ENCODE peak calls at places on chromosomes 12 and 14, in nine cellular contexts. K is fibroblast of lung; Q is NT2/D1; N is aorta; C is endodermal cell; W is effector memory CD4-positive, alpha-beta T cell; J is neuronal stem cell; T is SJCRH30; S is CD8-positive, alpha-beta T cell. G is an unnamed sample.
A peak's percentile ranks its signal among the peaks of the same experiment; 100 is the strongest.

GRCh38 chr14:67240168-67240932 is 885 bp upstream of the PALS1 start:
- DNase-seq in K (no peak), Q (no peak), N (peak; percentile 86), C (peak; percentile 73), W (peak; percentile 19), J (no peak), T (peak; percentile 62), S (no peak), G (no peak)

GRCh38 chr14:72839753-72840390 is 54.0 kb downstream of the DPF3 start:
- DNase-seq in K (no peak), Q (no peak), N (no peak), C (no peak), W (no peak), J (no peak), T (no peak), S (no peak), G (no peak)

GRCh38 chr12:124410354-124411175 is 115.7 kb downstream of the RFLNA start:
- DNase-seq in K (no peak), Q (no peak), N (no peak), C (peak; percentile 67), W (no peak), J (no peak), T (no peak), S (no peak), G (no peak)

GRCh38 chr12:108635201-108635996 is 1.7 kb upstream of the SELPLG start:
- DNase-seq in K (no peak), Q (no peak), N (peak; percentile 57), C (peak; percentile 75), W (peak; percentile 17), J (no peak), T (no peak), S (no peak), G (no peak)

GRCh38 chr12:55843431-55843830 is 695 bp upstream of the MMP19 start:
- DNase-seq in K (no peak), Q (no peak), N (peak; percentile 45), C (no peak), W (no peak), J (no peak), T (no peak), S (no peak), G (no peak)

GRCh38 chr14:78752789-78753188 is 582.6 kb downstream of the NRXN3 start:
- DNase-seq in K (no peak), Q (no peak), N (no peak), C (no peak), W (no peak), J (no peak), T (no peak), S (no peak), G (no peak)

GRCh38 chr12:26406391-26406790 is 211.0 kb downstream of the SSPN start:
- DNase-seq in K (no peak), Q (no peak), N (no peak), C (no peak), W (no peak), J (no peak), T (no peak), S (no peak), G (no peak)

GRCh38 chr14:28772613-28773012 is 6.0 kb downstream of the FOXG1 start:
- DNase-seq in K (no peak), Q (no peak), N (no peak), C (no peak), W (no peak), J (no peak), T (no peak), S (no peak), G (no peak)

GRCh38 chr12:117525766-117526165 is 164.3 kb upstream of the NOS1 start:
- DNase-seq in K (no peak), Q (no peak), N (no peak), C (peak; percentile 44), W (no peak), J (no peak), T (peak; percentile 84), S (no peak), G (no peak)

GRCh38 chr12:2794261-2794735 is 472 bp upstream of the FKBP4 start:
- DNase-seq in K (peak; percentile 48), Q (no peak), N (no peak), C (no peak), W (no peak), J (peak; percentile 42), T (no peak), S (no peak), G (no peak)

GRCh38 chr12:123070267-123071081 is 80.4 kb downstream of the PITPNM2 start:
- DNase-seq in K (no peak), Q (no peak), N (no peak), C (no peak), W (no peak), J (no peak), T (no peak), S (no peak), G (no peak)

GRCh38 chr12:130870442-130871285 is 1.2 kb upstream of the RAN start:
- DNase-seq in K (peak; percentile 93), Q (peak; percentile 71), N (peak; percentile 90), C (peak; percentile 94), W (peak; percentile 44), J (peak; percentile 33), T (peak; percentile 22), S (peak; percentile 34), G (peak; percentile 80)

GRCh38 chr14:94676495-94677238 is 64.5 kb downstream of the SERPINA3 start:
- DNase-seq in K (no peak), Q (no peak), N (peak; percentile 17), C (no peak), W (no peak), J (no peak), T (no peak), S (no peak), G (peak; percentile 25)

GRCh38 chr12:32296541-32296940 is 102.8 kb upstream of the FGD4 start:
- DNase-seq in K (no peak), Q (no peak), N (no peak), C (no peak), W (no peak), J (no peak), T (no peak), S (no peak), G (no peak)

GRCh38 chr12:42798811-42799438 is 209.4 kb upstream of the PRICKLE1 start:
- DNase-seq in K (peak; percentile 33), Q (no peak), N (no peak), C (no peak), W (no peak), J (no peak), T (peak; percentile 45), S (no peak), G (no peak)

DNA sequence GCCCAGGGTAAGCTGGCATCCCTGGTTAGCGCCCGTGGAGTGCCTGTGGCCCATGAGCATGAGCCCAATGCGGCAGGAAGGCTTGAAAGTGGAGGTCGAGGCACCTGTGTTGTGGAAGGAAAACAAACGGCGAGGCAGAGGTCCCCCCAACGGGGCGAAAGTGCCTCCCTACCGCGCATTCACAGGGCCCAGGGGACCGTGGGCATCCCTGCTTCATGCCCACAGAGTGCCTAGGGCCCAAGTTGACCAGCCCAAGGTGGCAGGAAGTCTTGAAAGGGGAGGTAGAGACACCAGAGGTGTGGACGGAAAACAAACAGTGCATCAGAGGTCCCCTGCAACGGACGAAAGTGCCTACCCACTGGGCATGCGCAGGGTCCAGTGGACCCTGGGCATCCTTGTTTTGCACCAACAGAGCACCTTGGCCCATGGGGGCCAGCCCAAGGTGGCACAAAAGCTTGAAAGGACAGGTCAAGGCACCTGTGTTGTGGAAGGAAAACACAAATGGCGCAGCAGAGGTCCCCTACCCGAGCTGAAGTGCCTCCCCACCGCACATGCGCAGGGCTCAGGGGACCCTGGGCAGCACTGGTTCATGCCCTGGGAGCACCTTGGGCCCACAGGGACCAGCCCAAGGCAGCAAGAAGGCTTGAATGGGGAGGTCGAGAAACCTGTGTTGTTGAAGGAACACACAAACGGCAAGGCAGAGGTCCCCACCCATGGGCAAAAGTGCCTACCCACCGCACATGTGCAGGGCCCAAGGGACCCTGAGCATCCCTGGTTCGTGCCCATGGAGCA is 377.5 kb downstream of the ALG10 start:
- DNase-seq in K (no peak), Q (no peak), N (peak; percentile 46), C (peak; percentile 22), W (no peak), J (no peak), T (no peak), S (no peak), G (peak; percentile 27)
- H3K9me3 ChIP-seq in K (no peaks in the 10 kb centered on the region), Q (no peaks in the 10 kb centered on the region), N (peaks cover 3% of the 10 kb centered on the region), C (peaks cover 26% of the 10 kb centered on the region), W (peaks cover 20% of the 10 kb centered on the region), J (no peaks in the 10 kb centered on the region), T (no peaks in the 10 kb centered on the region), S (peaks cover under 1% of the 10 kb centered on the region), G (peaks cover 5% of the 10 kb centered on the region)

GRCh38 chr12:132941336-132941954 is 14.7 kb downstream of the ZNF605 start:
- DNase-seq in K (no peak), Q (no peak), N (no peak), C (no peak), W (no peak), J (no peak), T (no peak), S (no peak), G (no peak)
- H3K9me3 ChIP-seq in K (peaks cover 9% of the 10 kb centered on the region), Q (peaks cover 54% of the 10 kb centered on the region), N (peaks cover 30% of the 10 kb centered on the region), C (peaks cover 78% of the 10 kb centered on the region), W (peaks cover 29% of the 10 kb centered on the region), J (peaks cover 76% of the 10 kb centered on the region), T (peaks cover 2% of the 10 kb centered on the region), S (peaks cover 18% of the 10 kb centered on the region), G (peaks cover 7% of the 10 kb centered on the region)

GRCh38 chr12:20868277-20868676 is 57.8 kb downstream of the SLCO1B3 start:
- DNase-seq in K (no peak), Q (no peak), N (no peak), C (no peak), W (no peak), J (no peak), T (no peak), S (no peak), G (no peak)

GRCh38 chr12:20863056-20863455 is 52.6 kb downstream of the SLCO1B3 start:
- DNase-seq in K (no peak), Q (no peak), N (no peak), C (peak; percentile 49), W (no peak), J (no peak), T (no peak), S (no peak), G (no peak)

DNA sequence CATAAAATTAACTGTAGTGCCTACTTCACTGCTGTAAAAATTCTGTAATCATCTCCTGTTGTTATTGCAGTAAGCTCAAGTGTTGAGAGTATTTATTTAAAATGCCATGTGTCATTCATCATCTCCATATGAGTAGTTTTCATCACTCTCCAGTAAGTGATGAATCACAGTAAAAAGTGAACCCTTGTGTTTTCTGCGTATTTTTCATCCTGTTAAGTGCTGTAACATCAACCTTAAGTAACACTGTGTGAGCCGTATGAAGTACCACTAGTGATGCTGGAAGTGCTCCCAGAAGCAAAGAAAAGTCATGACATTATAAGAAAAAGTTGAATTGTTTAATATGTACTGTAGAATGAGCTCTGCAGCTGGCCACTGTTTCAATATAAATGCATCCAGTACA is 55.4 kb downstream of the SLCO1B3 start:
- DNase-seq in K (no peak), Q (no peak), N (no peak), C (no peak), W (no peak), J (no peak), T (no peak), S (no peak), G (no peak)
- H3K9me3 ChIP-seq in K (no peaks in the 10 kb centered on the region), Q (no peaks in the 10 kb centered on the region), N (no peaks in the 10 kb centered on the region), C (no peaks in the 10 kb centered on the region), W (no peaks in the 10 kb centered on the region), J (no peaks in the 10 kb centered on the region), T (no peaks in the 10 kb centered on the region), S (no peaks in the 10 kb centered on the region), G (no peaks in the 10 kb centered on the region)

DNA sequence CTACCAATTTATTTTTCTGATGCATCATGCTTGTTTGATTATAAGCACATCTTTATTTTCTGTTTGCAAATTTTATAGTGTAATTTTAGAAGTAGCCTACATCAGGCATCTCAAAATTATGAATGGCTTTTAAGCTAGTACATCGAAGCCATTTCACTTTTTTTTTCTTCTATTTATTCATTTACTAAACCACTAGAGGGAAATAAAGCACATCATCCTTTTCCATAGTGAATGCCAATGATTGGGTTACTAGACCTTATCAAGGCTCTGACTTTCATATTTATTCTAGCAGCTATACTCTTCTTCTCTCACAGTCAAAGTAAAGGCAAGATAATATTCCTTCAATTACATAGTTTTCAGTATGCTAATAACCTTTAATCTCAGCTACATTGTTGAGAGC is 736.4 kb upstream of the LRFN5 start:
- DNase-seq in K (no peak), Q (no peak), N (no peak), C (no peak), W (no peak), J (no peak), T (no peak), S (no peak), G (no peak)
- H3K9me3 ChIP-seq in K (no peaks in the 10 kb centered on the region), Q (no peaks in the 10 kb centered on the region), N (no peaks in the 10 kb centered on the region), C (peaks cover 3% of the 10 kb centered on the region), W (no peaks in the 10 kb centered on the region), J (no peaks in the 10 kb centered on the region), T (no peaks in the 10 kb centered on the region), S (no peaks in the 10 kb centered on the region), G (no peaks in the 10 kb centered on the region)

G was measured in RWPE2.